ENCODE peak calls at places on chromosomes 16 and 17, in four cellular contexts. G is A549, W is IMR-90, A is GM12878. H is an unnamed sample.

GRCh38 chr17:58710948-58711552 is 18.6 kb downstream of the RAD51C start:
- DNase-seq in W (peak; percentile 69), G (peak; percentile 71), A (no peak), H (peak; percentile 21)

GRCh38 chr17:64781394-64781793 is 119.3 kb upstream of the SMURF2 start:
- DNase-seq in G (no peak), W (no peak), A (no peak), H (no peak)

GRCh38 chr16:67394271-67395104 is 1.2 kb upstream of the TPPP3 start:
- DNase-seq in A (no peak), G (no peak), W (no peak), H (no peak)

GRCh38 chr17:6752068-6752909 is 3.6 kb upstream of the XAF1 start:
- DNase-seq in G (no peak), W (peak; percentile 99), A (no peak), H (no peak)

GRCh38 chr16:78499399-78499798 is 399.9 kb downstream of the WWOX start:
- DNase-seq in G (no peak), W (no peak), A (no peak), H (no peak)

GRCh38 chr16:53549970-53550406 is 47.0 kb upstream of the AKTIP start:
- DNase-seq in A (peak; percentile 40), W (peak; percentile 82), G (peak; percentile 61), H (peak; percentile 63)

GRCh38 chr17:44067547-44067945 is 1.1 kb upstream of the LSM12 start:
- DNase-seq in G (no peak), A (no peak), W (no peak), H (no peak)

GRCh38 chr17:76726766-76727718 is at the start of gene METTL23:
- DNase-seq in W (peak; percentile 77), G (peak; percentile 81), A (no peak), H (peak; percentile 72)

GRCh38 chr17:79027274-79027924 is 3.4 kb downstream of the C1QTNF1 start:
- DNase-seq in G (no peak), A (no peak), W (no peak), H (peak; percentile 40)

GRCh38 chr16:55868137-55868536 is 7.0 kb downstream of the CES5A start:
- DNase-seq in W (no peak), G (no peak), A (no peak), H (no peak)

GRCh38 chr16:55873122-55873521 is 2.1 kb downstream of the CES5A start:
- DNase-seq in W (no peak), A (no peak), G (no peak), H (no peak)

GRCh38 chr16:55872130-55872529 is 3.0 kb downstream of the CES5A start:
- DNase-seq in A (no peak), G (no peak), W (no peak), H (no peak)

GRCh38 chr16:55868980-55869379 is 6.2 kb downstream of the CES5A start:
- DNase-seq in A (no peak), G (no peak), W (no peak), H (no peak)

DNA sequence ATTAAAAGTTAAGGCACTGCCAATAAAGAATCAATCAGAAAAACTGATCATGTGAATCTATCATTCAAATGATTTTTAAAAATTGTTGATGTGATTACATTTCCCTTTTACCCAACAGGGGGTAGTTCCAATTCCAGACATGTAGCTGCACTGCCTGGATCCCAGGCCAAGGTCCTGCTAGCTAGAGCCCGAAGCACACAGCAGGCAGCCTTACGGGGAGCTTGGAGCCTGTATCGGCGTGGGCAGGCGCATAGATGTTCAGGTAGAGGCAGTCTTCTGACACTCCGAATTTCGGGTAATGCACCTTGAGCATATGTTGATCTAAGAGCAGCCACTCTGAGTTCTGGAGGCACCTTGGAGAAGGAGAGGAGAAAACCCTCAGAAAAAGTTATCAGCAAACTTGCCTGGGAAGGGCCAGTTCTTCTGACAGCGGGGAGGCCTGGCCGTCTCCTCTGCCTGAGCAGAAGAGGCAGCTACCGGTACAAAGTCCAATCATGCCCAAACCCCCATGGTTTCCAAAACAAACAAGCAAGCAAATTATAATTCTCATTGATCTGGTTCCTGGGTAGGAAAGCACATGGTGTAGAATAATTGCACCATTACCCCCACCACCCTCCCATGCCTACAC is 3.6 kb downstream of the CES5A start:
- DNase-seq in G (no peak), A (no peak), W (no peak), H (no peak)
- TF ChIP-seq ELK1 in G (no peak), A (no peak), W (no peak), H (no peak)

GRCh38 chr17:29709861-29710849 is 87.4 kb upstream of the CORO6 start:
- DNase-seq in G (no peak), A (no peak), W (peak; percentile 52), H (no peak)

GRCh38 chr17:29712677-29713076 is 90.0 kb upstream of the CORO6 start:
- DNase-seq in W (no peak), G (no peak), A (no peak), H (no peak)

GRCh38 chr17:29711588-29712385 is 89.1 kb upstream of the CORO6 start:
- DNase-seq in W (no peak), G (no peak), A (no peak), H (no peak)

GRCh38 chr17:29713626-29714025 is 90.9 kb upstream of the CORO6 start:
- DNase-seq in A (peak; percentile 36), G (no peak), W (no peak), H (no peak)

DNA sequence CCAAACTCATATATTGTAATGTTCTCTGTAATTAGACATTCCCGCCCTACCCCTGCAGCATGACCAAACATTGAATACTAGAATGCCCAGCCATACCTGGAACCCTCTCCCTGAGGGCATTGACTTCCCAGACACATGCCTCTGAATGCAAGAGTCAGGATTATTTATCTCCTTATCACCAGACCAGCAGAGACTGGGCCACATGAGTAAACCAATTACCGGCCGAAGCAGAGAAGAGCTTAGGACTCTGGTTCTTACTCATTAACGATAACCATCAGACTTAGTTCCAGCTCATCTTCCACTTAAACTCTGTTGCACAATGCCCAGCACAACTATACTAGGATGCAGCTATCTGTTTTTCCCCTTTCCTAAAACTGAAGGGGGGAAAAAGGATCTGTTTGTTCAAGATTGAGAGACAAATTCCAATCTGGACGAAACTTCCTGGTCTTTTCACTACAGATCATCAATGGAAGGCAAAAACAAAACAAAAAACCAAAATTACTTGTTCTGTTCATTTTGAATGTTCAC is 88.2 kb upstream of the CORO6 start:
- DNase-seq in A (no peak), G (peak; percentile 53), W (peak; percentile 56), H (peak; percentile 84)
- TF ChIP-seq CEBPB in A (no peak), G (no peak), W (peak; percentile 92), H (peak; percentile 98)

GRCh38 chr16:47018223-47018891 is 44.9 kb upstream of the DNAJA2 start:
- DNase-seq in G (peak; percentile 75), A (peak; percentile 98), W (peak; percentile 10), H (peak; percentile 58)
- TF ChIP-seq ELK1 in G (no peak), A (no peak), W (no peak), H (no peak)

DNA sequence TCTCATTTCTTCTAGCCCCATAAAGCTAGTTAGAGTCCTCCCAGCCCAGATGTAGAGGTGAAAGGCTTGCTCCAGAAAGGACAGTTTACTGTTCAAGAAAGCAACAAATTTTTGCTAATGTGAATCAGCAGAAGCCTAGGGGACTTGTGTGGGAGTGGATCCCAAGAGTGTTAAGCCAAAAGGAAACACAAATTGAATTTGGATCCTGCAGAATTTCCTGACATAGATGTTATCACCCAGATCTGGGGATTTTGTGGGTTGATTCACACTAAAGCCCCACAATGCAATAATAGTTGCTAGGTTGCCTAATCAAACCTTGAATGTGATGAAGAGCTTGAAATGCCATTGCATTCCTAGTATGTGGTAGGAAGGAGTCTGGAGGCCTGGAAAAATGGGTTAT is 135.2 kb upstream of the HS3ST3A1 start:
- DNase-seq in A (no peak), G (no peak), W (peak; percentile 46), H (no peak)
- TF ChIP-seq CEBPB in A (no peak), G (no peak), W (peak; percentile 55), H (no peak)

GRCh38 chr16:988465-989353 is 7.1 kb downstream of the SOX8 start:
- DNase-seq in A (no peak), G (no peak), W (no peak), H (no peak)

GRCh38 chr16:987846-988245 is 6.3 kb downstream of the SOX8 start:
- DNase-seq in W (no peak), A (no peak), G (no peak), H (no peak)

GRCh38 chr16:989354-989814 is 7.8 kb downstream of the SOX8 start:
- DNase-seq in W (no peak), G (no peak), A (no peak), H (no peak)

GRCh38 chr16:991759-992158 is 10.2 kb downstream of the SOX8 start:
- DNase-seq in G (no peak), W (no peak), A (no peak), H (no peak)

GRCh38 chr16:990516-991291 is 9.1 kb downstream of the SOX8 start:
- DNase-seq in G (no peak), W (no peak), A (no peak), H (no peak)
- TF ChIP-seq ELK1 in G (no peak), W (no peak), A (no peak), H (no peak)

GRCh38 chr16:48959747-48960146 is 321.9 kb downstream of the CBLN1 start:
- DNase-seq in G (no peak), A (no peak), W (no peak), H (no peak)

GRCh38 chr16:48960830-48961229 is 320.8 kb downstream of the CBLN1 start:
- DNase-seq in A (no peak), W (no peak), G (no peak), H (no peak)

GRCh38 chr16:48961546-48961945 is 320.1 kb downstream of the CBLN1 start:
- DNase-seq in W (no peak), G (no peak), A (no peak), H (no peak)

GRCh38 chr16:48958681-48959080 is 323.0 kb downstream of the CBLN1 start:
- DNase-seq in W (peak; percentile 64), G (no peak), A (no peak), H (no peak)

GRCh38 chr16:48959204-48959603 is 322.4 kb downstream of the CBLN1 start:
- DNase-seq in A (no peak), G (no peak), W (no peak), H (no peak)
- TF ChIP-seq CEBPB in A (no peak), G (no peak), W (no peak), H (no peak)

GRCh38 chr17:13996758-13997157 is 72.5 kb upstream of the COX10 start:
- DNase-seq in A (no peak), W (no peak), G (no peak), H (no peak)
- TF ChIP-seq ELK1 in A (no peak), W (no peak), G (no peak), H (no peak)

DNA sequence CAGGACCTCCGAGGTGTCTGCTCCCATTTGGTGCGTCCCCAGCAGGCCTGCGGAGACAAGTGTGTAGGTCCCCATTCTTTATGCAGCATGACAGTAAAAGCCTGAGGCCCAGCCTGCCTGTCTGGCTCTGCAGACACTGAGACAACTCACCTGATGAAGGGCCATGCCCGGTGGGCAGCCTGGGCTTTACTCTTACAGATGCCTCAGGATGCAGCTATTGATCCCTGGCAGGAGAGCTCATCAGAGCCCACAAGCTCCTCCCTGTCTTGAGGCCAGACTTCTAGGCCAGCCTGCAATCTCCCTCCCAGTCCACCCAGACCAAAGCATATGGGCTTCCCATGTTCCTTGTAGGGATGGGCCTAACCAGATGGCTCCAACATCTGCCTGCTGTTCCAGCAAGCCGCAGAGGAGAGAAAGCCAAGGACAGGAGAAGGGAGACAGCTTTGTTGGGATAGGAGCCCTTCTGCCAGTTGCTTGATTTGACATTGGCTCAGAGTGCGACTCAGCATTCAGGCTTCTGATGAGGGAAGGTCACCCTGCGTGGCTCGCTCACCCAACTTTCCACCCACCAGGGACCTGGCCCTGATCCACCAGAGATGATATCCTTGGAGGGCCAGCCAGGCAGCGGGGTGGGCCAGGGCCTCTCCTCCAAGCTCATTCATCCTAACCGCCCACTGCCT is 87.5 kb downstream of the SOCS1 start:
- DNase-seq in A (no peak), W (peak; percentile 29), G (no peak), H (no peak)
- TF ChIP-seq CEBPB in A (no peak), W (no peak), G (no peak), H (no peak)

H was measured in K562.